ENCODE peak calls at places on chromosomes 5 and 9, in six cellular contexts. C is lower lobe of right lung; O is naive thymus-derived CD4-positive, alpha-beta T cell; K is sigmoid colon; D is H7; G is vagina. I is an unnamed sample.

GRCh38 chr5:125348221-125348692 is 601.8 kb upstream of the ZNF608 start:
- DNase-seq in K (no peak), C (no peak), O (no peak), D (peak), G (no peak), I (peak)

GRCh38 chr5:6745706-6746217 is 32.5 kb downstream of the TENT4A start:
- DNase-seq in O (peak), K (peak), C (no peak), D (peak), G (no peak), I (no peak)

GRCh38 chr9:132559711-132560110 is 22.7 kb upstream of the BARHL1 start:
- DNase-seq in C (no peak), G (no peak), O (no peak), K (no peak), D (no peak), I (no peak)

GRCh38 chr5:132385321-132386105 is 16.0 kb downstream of the SLC22A5 start:
- DNase-seq in G (peak), C (no peak), D (peak), K (no peak), O (peak), I (peak)

GRCh38 chr9:70013598-70014196 is 30.0 kb upstream of the MAMDC2 start:
- DNase-seq in D (no peak), C (no peak), O (no peak), G (no peak), K (peak), I (no peak)

GRCh38 chr5:76402251-76402879 is 720 bp upstream of the IQGAP2 start:
- DNase-seq in G (no peak), C (peak), K (no peak), O (peak), D (peak), I (peak)

GRCh38 chr9:18238254-18238653 is 235.7 kb upstream of the ADAMTSL1 start:
- DNase-seq in C (no peak), K (no peak), G (no peak), D (no peak), O (no peak), I (no peak)

GRCh38 chr5:61280205-61280604 is 51.9 kb upstream of the ZSWIM6 start:
- DNase-seq in D (no peak), G (no peak), C (no peak), O (no peak), K (no peak), I (no peak)

GRCh38 chr9:14203366-14204056 is 110.4 kb downstream of the NFIB start:
- DNase-seq in G (no peak), O (no peak), D (no peak), C (no peak), K (peak), I (peak)

GRCh38 chr5:170265527-170265926 is 32.0 kb downstream of the LCP2 start:
- DNase-seq in D (no peak), C (no peak), K (peak), O (no peak), G (peak), I (no peak)

GRCh38 chr9:22041792-22042191 is 32.7 kb upstream of the CDKN2B start:
- DNase-seq in K (no peak), C (peak), D (no peak), O (no peak), G (no peak), I (no peak)

GRCh38 chr5:170233358-170233892 is 640 bp downstream of the C5orf58 start:
- DNase-seq in C (no peak), O (no peak), K (no peak), D (no peak), G (no peak), I (no peak)

GRCh38 chr5:173881811-173882575 is 6.2 kb upstream of the CPEB4 start:
- DNase-seq in O (no peak), K (no peak), C (no peak), G (no peak), D (no peak), I (no peak)

GRCh38 chr5:123997354-123998215 is 485.6 kb downstream of the CSNK1G3 start:
- DNase-seq in G (no peak), O (no peak), D (no peak), C (no peak), K (no peak), I (no peak)

GRCh38 chr9:114184071-114184470 is 28.7 kb downstream of the COL27A1 start:
- DNase-seq in C (peak), D (no peak), G (no peak), O (no peak), K (no peak), I (no peak)

GRCh38 chr9:72383978-72384709 is 19.1 kb upstream of the ZFAND5 start:
- DNase-seq in O (no peak), K (no peak), C (no peak), G (no peak), D (no peak), I (no peak)

GRCh38 chr9:136001231-136001630 is 40.1 kb upstream of the UBAC1 start:
- DNase-seq in G (no peak), D (peak), C (no peak), K (no peak), O (no peak), I (no peak)

GRCh38 chr5:124755565-124755964 is 9.1 kb upstream of the ZNF608 start:
- DNase-seq in O (no peak), C (no peak), G (no peak), K (no peak), D (no peak), I (no peak)

GRCh38 chr5:66840527-66841013 is 244.4 kb downstream of the MAST4 start:
- DNase-seq in D (no peak), O (no peak), K (no peak), G (no peak), C (no peak), I (no peak)

GRCh38 chr9:89234636-89235035 is 56.0 kb upstream of the SHC3 start:
- DNase-seq in C (peak), K (no peak), G (no peak), O (no peak), D (peak), I (no peak)

DNA sequence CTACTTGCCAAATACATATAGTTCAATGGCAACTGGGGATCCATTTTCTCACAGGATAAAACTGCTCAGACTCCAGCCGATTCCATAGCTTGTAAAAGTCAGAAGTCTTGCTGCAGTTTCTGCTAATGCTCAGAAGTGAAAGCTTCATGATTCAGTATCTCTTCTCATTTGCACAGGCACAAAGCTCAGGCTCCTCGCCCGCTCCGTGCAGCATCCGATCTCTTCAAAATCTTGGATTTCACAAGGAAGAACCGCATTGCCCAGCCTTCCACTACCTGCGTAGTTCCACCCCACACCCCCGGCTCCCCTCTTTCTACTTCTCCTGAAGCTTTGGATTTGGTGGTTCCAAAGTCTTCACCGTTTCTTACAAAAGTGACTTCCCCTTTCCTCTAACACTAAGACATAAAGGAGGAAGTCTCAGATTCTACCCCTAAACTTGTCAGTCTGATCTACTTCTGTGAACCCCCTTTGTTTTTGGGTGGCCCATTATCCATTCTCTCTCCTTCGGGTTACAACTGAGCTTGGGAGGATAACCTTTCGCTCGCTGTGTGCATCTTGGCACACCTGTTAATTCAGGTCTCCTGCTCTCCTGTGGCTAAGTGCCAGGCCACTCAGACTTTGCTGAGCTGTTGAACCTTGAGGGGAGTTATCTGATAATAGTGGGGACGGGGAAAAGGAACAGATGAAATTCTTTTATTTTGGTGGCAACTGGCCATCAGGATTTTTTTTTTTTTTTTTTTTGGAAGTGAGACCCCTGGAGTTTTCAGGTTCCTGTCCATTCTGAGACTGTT is 194.1 kb downstream of the GNA14 start:
- DNase-seq in K (no peak), G (no peak), C (no peak), O (no peak), D (no peak), I (no peak)
- H3K4me3 ChIP-seq in K (no peak), G (no peak), C (no peak), O (no peak), D (no peak), I (no peak)

DNA sequence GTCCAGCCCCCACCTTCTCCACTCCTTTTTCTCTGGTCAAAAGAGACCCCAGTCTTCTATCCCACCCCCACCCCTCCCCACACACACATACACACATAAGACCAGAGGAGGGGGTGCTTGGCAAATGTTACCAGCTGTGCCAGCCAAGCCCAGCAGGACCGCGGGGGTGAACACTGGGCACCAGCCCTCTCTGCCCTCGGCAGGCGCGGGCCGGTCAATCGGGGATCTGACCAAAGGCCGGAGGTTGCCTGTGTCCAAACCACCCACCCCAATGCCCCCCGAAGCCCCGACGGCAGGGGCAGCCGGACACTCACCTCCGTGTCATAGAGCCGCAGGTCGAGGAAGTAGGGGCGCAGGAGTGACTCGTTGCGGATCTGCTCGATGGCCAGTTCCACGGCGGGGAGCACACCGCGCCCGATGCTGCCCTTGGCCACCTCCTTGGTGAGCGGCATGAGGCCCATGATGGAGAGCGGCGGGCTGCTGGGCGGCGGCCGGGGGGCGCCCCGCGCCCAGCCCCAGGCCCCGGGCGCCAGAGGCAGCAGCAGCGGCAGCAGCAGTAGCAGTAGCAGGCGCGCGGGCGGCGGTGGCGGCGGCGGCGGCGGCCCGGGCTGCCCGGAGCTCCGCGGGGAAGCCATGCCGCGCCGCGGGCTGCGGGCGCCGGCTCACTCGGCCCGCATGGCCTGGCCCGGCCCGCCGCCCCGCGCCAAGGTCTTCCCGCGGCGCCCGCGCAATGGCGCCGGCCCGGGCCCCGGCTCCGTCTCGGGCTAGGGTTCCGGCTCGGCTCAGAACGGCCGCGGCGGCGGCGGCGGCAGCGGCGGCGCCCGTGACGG is 417 bp downstream of the GABBR2 start:
- DNase-seq in G (no peak), D (no peak), O (no peak), K (no peak), C (no peak), I (no peak)
- H3K4me3 ChIP-seq in G (peak), D (peak), O (no peak), K (no peak), C (peak), I (no peak)

GRCh38 chr5:88872971-88873370 is 10.0 kb downstream of the MEF2C start:
- DNase-seq in O (no peak), C (no peak), G (no peak), K (no peak), D (no peak), I (no peak)
- H3K4me3 ChIP-seq in O (no peak), C (no peak), G (no peak), K (no peak), D (no peak), I (peak)

DNA sequence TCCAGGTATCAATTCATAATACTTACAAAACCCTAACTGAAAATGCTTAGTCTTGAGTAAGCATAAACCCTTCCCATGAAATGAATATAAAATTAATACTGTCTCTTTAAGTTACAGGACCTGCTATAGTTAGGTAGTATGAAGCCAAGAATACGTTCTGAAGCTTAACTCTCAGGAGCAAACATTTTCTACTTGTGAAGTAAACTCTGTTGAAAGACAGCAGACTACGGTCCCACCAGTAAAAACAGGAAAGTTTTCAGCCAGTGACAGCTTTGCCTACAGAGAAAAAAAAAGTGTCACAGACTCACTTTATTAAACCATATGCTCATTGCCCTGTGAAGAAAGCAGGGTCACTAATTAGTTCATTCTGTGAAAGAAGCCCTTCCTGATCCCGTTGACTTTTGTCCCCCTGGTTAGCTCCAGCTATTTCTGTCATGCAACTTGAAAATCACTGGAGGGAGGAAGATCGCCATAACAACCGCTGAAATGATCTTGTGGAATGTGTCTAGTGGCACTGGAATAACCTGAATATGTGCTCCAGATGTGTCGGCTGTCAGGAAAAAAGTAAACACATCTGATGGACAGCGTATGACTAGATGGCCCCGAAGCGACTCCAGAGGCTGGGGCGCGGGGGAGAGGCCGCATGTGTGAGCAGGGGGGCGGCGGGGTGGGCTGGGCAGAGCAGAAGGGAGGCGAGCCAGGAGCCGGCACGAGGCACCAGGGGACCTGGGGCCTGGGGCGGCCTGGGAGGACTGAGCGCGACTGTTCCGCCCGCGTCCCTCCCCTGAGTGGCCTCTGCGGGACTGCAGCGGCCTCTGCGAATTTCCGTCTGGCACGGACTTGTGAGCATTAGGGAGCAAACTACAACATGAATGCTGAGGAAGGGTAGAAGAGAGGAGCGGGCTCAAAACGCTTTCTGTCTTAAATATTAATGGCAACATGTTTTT is 41.9 kb downstream of the BNC2 start:
- DNase-seq in C (no peak), D (peak), G (no peak), O (no peak), K (peak), I (peak)
- H3K4me3 ChIP-seq in C (peak), D (peak), G (peak), O (no peak), K (peak), I (peak)

GRCh38 chr9:129815278-129815677 is 8.7 kb downstream of the TOR1A start:
- DNase-seq in C (peak), D (no peak), G (no peak), K (no peak), O (no peak), I (no peak)
- H3K4me3 ChIP-seq in C (no peak), D (no peak), G (no peak), K (no peak), O (no peak), I (no peak)

GRCh38 chr5:16508730-16509531 is 43.3 kb upstream of the ZNF622 start:
- DNase-seq in G (no peak), K (no peak), D (peak), C (peak), O (no peak), I (peak)
- H3K4me3 ChIP-seq in G (no peak), K (no peak), D (no peak), C (peak), O (no peak), I (peak)

GRCh38 chr9:127767909-127768331 is 10.5 kb downstream of the SH2D3C start:
- DNase-seq in C (no peak), G (no peak), D (no peak), O (no peak), K (no peak), I (no peak)
- H3K4me3 ChIP-seq in C (peak), G (no peak), D (no peak), O (peak), K (no peak), I (no peak)

I was measured in tibial artery.